ENCODE peak calls at places on chromosomes 11 and 22, in six cellular contexts. N, G, X, F, I and P are unnamed samples.

GRCh38 chr11:68118753-68119448 is 2.3 kb downstream of the CHKA start:
- DNase-seq in I (no peak), G (no peak), F (no peak), N (peak), X (no peak), P (peak)

GRCh38 chr22:22748297-22748743 is 103.9 kb downstream of the GGTLC2 start:
- DNase-seq in F (no peak), N (peak), I (peak), G (no peak), X (peak), P (no peak)

GRCh38 chr11:34343153-34343552 is 14.7 kb downstream of the ABTB2 start:
- DNase-seq in X (no peak), I (peak), G (no peak), F (no peak), N (no peak), P (no peak)

GRCh38 chr22:47000888-47001287 is 238.4 kb downstream of the TBC1D22A start:
- DNase-seq in X (no peak), F (no peak), G (no peak), I (no peak), N (no peak), P (peak)

GRCh38 chr11:9765320-9766101 is 101.6 kb downstream of the SWAP70 start:
- DNase-seq in X (peak), F (no peak), G (peak), I (peak), N (no peak), P (no peak)

GRCh38 chr11:31529189-31529588 is 19.6 kb downstream of the ELP4 start:
- DNase-seq in G (no peak), F (no peak), N (no peak), X (no peak), I (no peak), P (no peak)

GRCh38 chr11:127050141-127050632 is 49.6 kb upstream of the KIRREL3 start:
- DNase-seq in I (no peak), N (no peak), G (no peak), X (no peak), F (no peak), P (no peak)

GRCh38 chr11:45347343-45347742 is 61.2 kb upstream of the SYT13 start:
- DNase-seq in I (no peak), X (peak), G (no peak), F (no peak), N (no peak), P (no peak)

GRCh38 chr11:98059488-98059887 is 961.3 kb upstream of the CNTN5 start:
- DNase-seq in I (no peak), N (no peak), F (no peak), X (no peak), G (no peak), P (no peak)

GRCh38 chr11:21806508-21806907 is 386.4 kb upstream of the ANO5 start:
- DNase-seq in I (no peak), F (no peak), X (no peak), N (no peak), G (no peak), P (no peak)

GRCh38 chr22:28759861-28760560 is 12.5 kb upstream of the CCDC117 start:
- DNase-seq in F (no peak), G (no peak), N (no peak), X (no peak), I (no peak), P (no peak)